ENCODE peak calls at places on chromosomes 4 and X, in nine cellular contexts. Q, Z, H, B, U, P, T, F and X are unnamed samples.

GRCh38 chrX:106670631-106671030 is 55.9 kb upstream of the RNF128 start:
- DNase-seq in Q (no peak), Z (no peak), H (no peak), B (no peak), U (no peak), P (peak), T (no peak), F (peak), X (no peak)

GRCh38 chr4:55398966-55399365 is 3.2 kb downstream of the TMEM165 start:
- DNase-seq in Q (no peak), Z (peak), H (no peak), B (no peak), U (no peak), P (peak), T (no peak), F (no peak), X (no peak)

GRCh38 chrX:7073336-7073735 is 74.2 kb upstream of the STS start:
- DNase-seq in Q (no peak), Z (no peak), H (no peak), B (no peak), U (no peak), P (no peak), T (no peak), F (no peak), X (no peak)

GRCh38 chr4:85210353-85210752 is 243.9 kb upstream of the WDFY3 start:
- DNase-seq in Q (peak), Z (no peak), H (no peak), B (no peak), U (no peak), P (no peak), T (no peak), F (no peak), X (no peak)

GRCh38 chr4:119493419-119493818 is 135.2 kb downstream of the PDE5A start:
- DNase-seq in Q (no peak), Z (peak), H (peak), B (no peak), U (no peak), P (no peak), T (no peak), F (no peak), X (no peak)

GRCh38 chrX:154378059-154378798 is 866 bp upstream of the EMD start:
- DNase-seq in Q (no peak), Z (peak), H (no peak), B (peak), U (peak), P (peak), T (no peak), F (no peak), X (peak)

GRCh38 chr4:88730811-88731210 is 33.2 kb upstream of the NAP1L5 start:
- DNase-seq in Q (no peak), Z (no peak), H (no peak), B (no peak), U (no peak), P (no peak), T (no peak), F (no peak), X (no peak)

GRCh38 chr4:184114431-184114830 is 103.2 kb downstream of the ENPP6 start:
- DNase-seq in Q (no peak), Z (no peak), H (no peak), B (no peak), U (no peak), P (no peak), T (no peak), F (no peak), X (no peak)

GRCh38 chr4:82431026-82431745 is 796 bp downstream of the ENOPH1 start:
- DNase-seq in Q (no peak), Z (peak), H (peak), B (peak), U (peak), P (peak), T (no peak), F (no peak), X (peak)

GRCh38 chrX:96407043-96407442 is 277.6 kb upstream of the DIAPH2 start:
- DNase-seq in Q (no peak), Z (peak), H (no peak), B (peak), U (no peak), P (peak), T (no peak), F (peak), X (no peak)

GRCh38 chrX:121642415-121642814 is 595.0 kb downstream of the GLUD2 start:
- DNase-seq in Q (no peak), Z (peak), H (no peak), B (no peak), U (no peak), P (no peak), T (no peak), F (peak), X (no peak)

GRCh38 chr4:13892739-13893105 is 265.2 kb upstream of the BOD1L1 start:
- DNase-seq in Q (no peak), Z (peak), H (no peak), B (no peak), U (no peak), P (peak), T (no peak), F (no peak), X (no peak)

GRCh38 chrX:115229337-115229991 is 4.4 kb downstream of the LRCH2 start:
- DNase-seq in Q (no peak), Z (no peak), H (no peak), B (no peak), U (no peak), P (no peak), T (no peak), F (no peak), X (no peak)

GRCh38 chr4:14254252-14254651 is 626.7 kb upstream of the BOD1L1 start:
- DNase-seq in Q (no peak), Z (peak), H (no peak), B (no peak), U (no peak), P (peak), T (no peak), F (no peak), X (no peak)

GRCh38 chr4:171031338-171031737 is 781.9 kb upstream of the GALNTL6 start:
- DNase-seq in Q (no peak), Z (no peak), H (no peak), B (no peak), U (no peak), P (no peak), T (no peak), F (no peak), X (no peak)

GRCh38 chr4:167105857-167106256 is 128.4 kb downstream of the SPOCK3 start:
- DNase-seq in Q (no peak), Z (no peak), H (no peak), B (no peak), U (no peak), P (no peak), T (no peak), F (no peak), X (no peak)

GRCh38 chr4:173537628-173538147 is 7.7 kb upstream of the HAND2 start:
- DNase-seq in Q (no peak), Z (no peak), H (no peak), B (no peak), U (no peak), P (no peak), T (no peak), F (no peak), X (no peak)

GRCh38 chr4:16413794-16414555 is 187.7 kb upstream of the TAPT1 start:
- DNase-seq in Q (no peak), Z (peak), H (no peak), B (no peak), U (no peak), P (no peak), T (no peak), F (no peak), X (no peak)

GRCh38 chr4:125316391-125316780 is 1.6 kb downstream of the FAT4 start:
- DNase-seq in Q (no peak), Z (peak), H (no peak), B (peak), U (no peak), P (no peak), T (no peak), F (no peak), X (no peak)

GRCh38 chrX:67749536-67749935 is 205.7 kb downstream of the AR start:
- DNase-seq in Q (no peak), Z (no peak), H (no peak), B (no peak), U (no peak), P (no peak), T (no peak), F (peak), X (no peak)

GRCh38 chrX:111387470-111387869 is 24.5 kb downstream of the DCX start:
- DNase-seq in Q (no peak), Z (no peak), H (no peak), B (no peak), U (no peak), P (no peak), T (no peak), F (no peak), X (no peak)

GRCh38 chr4:6109842-6110560 is 90.3 kb downstream of the JAKMIP1 start:
- DNase-seq in Q (no peak), Z (no peak), H (no peak), B (no peak), U (no peak), P (no peak), T (no peak), F (no peak), X (no peak)

GRCh38 chrX:105527759-105528158 is 294.6 kb upstream of the NRK start:
- DNase-seq in Q (no peak), Z (peak), H (no peak), B (no peak), U (no peak), P (no peak), T (no peak), F (no peak), X (no peak)

GRCh38 chr4:788636-789297 is 37.2 kb downstream of the CPLX1 start:
- DNase-seq in Q (no peak), Z (no peak), H (no peak), B (no peak), U (no peak), P (no peak), T (no peak), F (no peak), X (no peak)

GRCh38 chr4:41575207-41575606 is 37.2 kb downstream of the LIMCH1 start:
- DNase-seq in Q (no peak), Z (peak), H (no peak), B (no peak), U (no peak), P (no peak), T (no peak), F (no peak), X (no peak)

GRCh38 chrX:40006025-40007017 is 91.4 kb downstream of the BCOR start:
- DNase-seq in Q (no peak), Z (peak), H (no peak), B (peak), U (no peak), P (no peak), T (no peak), F (no peak), X (no peak)

GRCh38 chrX:47234583-47234982 is 1.8 kb downstream of the USP11 start:
- DNase-seq in Q (no peak), Z (peak), H (no peak), B (no peak), U (no peak), P (peak), T (no peak), F (no peak), X (no peak)

GRCh38 chr4:76233088-76233487 is 18.4 kb upstream of the FAM47E start:
- DNase-seq in Q (no peak), Z (no peak), H (no peak), B (no peak), U (no peak), P (no peak), T (no peak), F (no peak), X (no peak)

GRCh38 chr4:182246401-182247205 is 3.4 kb downstream of the TENM3 start:
- DNase-seq in Q (no peak), Z (peak), H (peak), B (no peak), U (no peak), P (peak), T (no peak), F (no peak), X (no peak)